ENCODE peak calls at places on chromosomes 4 and X, in ten cellular contexts. J is prostate gland, E is A549, T is stomach, W is heart left ventricle, X is adrenal gland, L is uterus, P is HCT116, C is ovary, G is HepG2. U is an unnamed sample.

GRCh38 chrX:115957862-115958490 is 212.6 kb upstream of the AGTR2 start:
- DNase-seq in P (no peak), J (no peak), E (no peak), X (no peak), C (no peak), T (no peak), L (no peak), G (peak), W (no peak), U (no peak)

GRCh38 chr4:84690481-84690880 is 107.6 kb downstream of the CDS1 start:
- DNase-seq in T (no peak), P (no peak), C (no peak), E (no peak), J (no peak), X (no peak), G (no peak), W (no peak), L (no peak), U (no peak)

GRCh38 chr4:44342800-44343199 is 105.8 kb downstream of the KCTD8 start:
- DNase-seq in E (no peak), X (no peak), W (no peak), T (no peak), J (no peak), C (no peak), L (no peak), G (no peak), P (no peak), U (no peak)

GRCh38 chrX:123607806-123608205 is 125.0 kb downstream of the THOC2 start:
- DNase-seq in W (no peak), J (no peak), G (no peak), E (no peak), X (no peak), C (no peak), L (no peak), T (no peak), P (no peak), U (no peak)

GRCh38 chr4:165628572-165628971 is 244.5 kb upstream of the TLL1 start:
- DNase-seq in T (no peak), G (no peak), X (no peak), P (no peak), L (no peak), C (no peak), E (no peak), J (no peak), W (no peak), U (no peak)

GRCh38 chrX:38941675-38942074 is 140.4 kb downstream of the MID1IP1 start:
- DNase-seq in C (no peak), W (no peak), X (no peak), L (no peak), T (no peak), G (no peak), J (no peak), P (no peak), E (no peak), U (peak)

GRCh38 chr4:89242864-89243740 is 64.5 kb downstream of the GPRIN3 start:
- DNase-seq in T (no peak), E (no peak), P (no peak), L (no peak), C (no peak), G (no peak), W (no peak), J (no peak), X (no peak), U (no peak)

GRCh38 chr4:125780159-125780558 is 465.4 kb downstream of the FAT4 start:
- DNase-seq in E (no peak), X (no peak), G (no peak), P (no peak), C (no peak), J (no peak), L (no peak), W (no peak), T (no peak), U (no peak)

GRCh38 chr4:22670953-22671352 is 21.8 kb upstream of the GBA3 start:
- DNase-seq in T (no peak), J (no peak), G (no peak), L (no peak), E (no peak), X (no peak), P (no peak), C (no peak), W (no peak), U (peak)

GRCh38 chr4:73869130-73870055 is at the start of gene CXCL1:
- DNase-seq in G (no peak), J (peak), E (peak), X (peak), P (no peak), C (peak), L (peak), T (peak), W (peak), U (peak)

GRCh38 chrX:69203367-69204037 is 38.2 kb upstream of the PJA1 start:
- DNase-seq in P (no peak), L (no peak), C (no peak), T (no peak), W (no peak), G (no peak), X (peak), J (no peak), E (no peak), U (no peak)

GRCh38 chr4:27861381-27861787 is 1000.7 kb downstream of the STIM2 start:
- DNase-seq in P (peak), C (no peak), J (peak), X (peak), G (peak), E (no peak), W (peak), L (no peak), T (peak), U (no peak)

GRCh38 chrX:2497961-2498780 is 2.6 kb downstream of the DHRSX start:
- DNase-seq in L (no peak), T (peak), X (peak), G (peak), J (peak), W (no peak), C (peak), P (no peak), E (peak), U (no peak)

GRCh38 chr4:112637552-112637866 is 566 bp downstream of the LARP7 start:
- DNase-seq in T (no peak), C (no peak), E (no peak), G (no peak), P (no peak), W (no peak), L (no peak), J (no peak), X (no peak), U (no peak)

GRCh38 chr4:112633477-112634235 is 3.1 kb downstream of the ZGRF1 start:
- DNase-seq in P (peak), E (peak), T (no peak), L (no peak), C (no peak), J (no peak), G (peak), X (no peak), W (no peak), U (peak)

GRCh38 chr4:112636688-112637551 is at the start of the genes LARP7 and ZGRF1:
- DNase-seq in W (peak), P (peak), C (peak), T (peak), G (peak), X (peak), E (peak), J (peak), L (peak), U (peak)
- TF ChIP-seq POLR2A in W (no peak), P (peak), C (peak), T (peak), G (peak), X (no peak), E (peak), J (peak), L (peak), U (peak)

DNA sequence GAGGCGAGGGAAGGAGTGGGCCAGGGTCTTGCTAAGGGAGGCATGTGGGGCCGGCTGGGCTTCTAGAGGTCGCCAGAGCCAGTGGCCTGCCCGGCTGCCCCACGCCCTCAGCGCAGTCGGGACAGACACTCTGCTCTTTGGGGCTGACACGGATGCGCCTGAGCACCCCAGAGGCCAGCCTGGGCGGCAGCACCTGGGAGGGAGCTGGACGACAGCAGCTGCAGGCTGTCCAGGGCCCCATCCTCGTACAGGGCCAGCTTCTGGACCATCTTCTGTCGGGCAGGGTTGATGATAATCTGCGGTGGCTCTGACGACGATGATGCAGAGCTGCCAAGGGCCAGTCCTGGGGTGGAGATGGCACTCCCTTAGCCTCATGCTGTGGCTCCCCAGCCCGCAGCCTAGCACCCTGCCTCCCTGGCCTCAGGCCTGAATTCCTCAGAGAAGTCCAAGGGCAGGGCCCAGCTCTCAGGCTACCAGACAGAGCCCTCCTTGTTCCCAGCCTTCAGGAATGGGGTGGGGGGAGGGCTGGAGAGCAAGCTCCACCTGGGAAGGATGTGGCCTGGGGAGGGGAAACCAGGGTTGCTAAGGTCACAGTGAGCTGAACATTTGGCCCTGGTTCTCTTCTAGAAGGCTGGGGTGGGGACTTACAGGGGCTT is 7.2 kb downstream of the IRAK1 start:
- DNase-seq in W (no peak), J (no peak), E (no peak), T (no peak), G (peak), P (no peak), L (no peak), X (peak), C (no peak), U (no peak)
- TF ChIP-seq POLR2A in W (no peak), J (no peak), E (no peak), T (no peak), G (no peak), P (no peak), L (no peak), X (peak), C (no peak), U (peak)

GRCh38 chr4:78776729-78777555 is 792 bp downstream of the BMP2K start:
- DNase-seq in J (peak), T (peak), X (peak), E (peak), W (peak), L (peak), C (no peak), P (peak), G (peak), U (peak)

GRCh38 chr4:78775278-78776030 is 696 bp upstream of the BMP2K start:
- DNase-seq in W (peak), T (peak), G (peak), J (peak), E (peak), P (peak), C (peak), L (peak), X (peak), U (peak)

GRCh38 chr4:78774395-78774794 is 1.8 kb upstream of the BMP2K start:
- DNase-seq in W (no peak), L (no peak), T (no peak), J (no peak), C (no peak), P (no peak), X (no peak), E (no peak), G (no peak), U (no peak)

GRCh38 chr4:78777556-78777900 is 1.4 kb downstream of the BMP2K start:
- DNase-seq in G (no peak), W (no peak), X (no peak), C (no peak), J (no peak), T (no peak), P (no peak), E (no peak), L (no peak), U (no peak)

GRCh38 chr4:78776031-78776728 is at the start of gene BMP2K:
- DNase-seq in P (peak), L (peak), E (peak), X (peak), J (peak), G (peak), C (peak), T (peak), W (peak), U (peak)
- TF ChIP-seq POLR2A in P (no peak), L (peak), E (peak), X (peak), J (peak), G (peak), C (peak), T (no peak), W (peak), U (peak)

GRCh38 chr4:121876070-121876469 is 5.8 kb upstream of the BBS7 start:
- DNase-seq in E (no peak), X (no peak), G (no peak), P (no peak), J (no peak), L (no peak), W (no peak), C (no peak), T (no peak), U (no peak)

GRCh38 chr4:121873604-121874003 is 3.3 kb upstream of the BBS7 start:
- DNase-seq in W (no peak), E (no peak), J (no peak), L (no peak), G (no peak), P (no peak), T (no peak), C (no peak), X (no peak), U (peak)

GRCh38 chr4:121875663-121876062 is 5.4 kb upstream of the BBS7 start:
- DNase-seq in E (no peak), C (no peak), J (no peak), T (no peak), X (no peak), P (no peak), L (no peak), G (no peak), W (no peak), U (no peak)

GRCh38 chr4:121869841-121870822 is at the start of gene BBS7:
- DNase-seq in G (peak), P (peak), X (peak), E (peak), L (peak), J (peak), T (peak), W (peak), C (peak), U (peak)
- TF ChIP-seq POLR2A in G (peak), P (peak), X (peak), E (peak), L (peak), J (peak), T (no peak), W (peak), C (peak), U (peak)